ENCODE peak calls at places on chromosomes 12 and 14, in six cellular contexts. U is lower lobe of right lung, N is stomach, Y is IMR-90, O is ovary, J is PC-3. E is an unnamed sample.
A peak's percentile ranks its signal among the peaks of the same experiment; 100 is the strongest.

GRCh38 chr12:58750484-58750883 is 169.8 kb downstream of the LRIG3 start:
- DNase-seq in J (peak; percentile 70), O (no peak), Y (peak; percentile 98), N (no peak), U (no peak), E (no peak)

GRCh38 chr12:6067152-6067916 is 57.1 kb downstream of the VWF start:
- DNase-seq in U (no peak), O (no peak), Y (peak; percentile 28), N (peak; percentile 40), J (peak; percentile 75), E (peak; percentile 78)

GRCh38 chr12:101642115-101643067 is 47.6 kb downstream of the MYBPC1 start:
- DNase-seq in J (no peak), U (peak; percentile 59), O (no peak), Y (no peak), N (peak; percentile 67), E (no peak)

GRCh38 chr12:10409387-10409786 is at the start of gene KLRC4:
- DNase-seq in U (no peak), Y (peak; percentile 16), J (no peak), N (no peak), O (no peak), E (no peak)

GRCh38 chr12:79000501-79000900 is 135.9 kb downstream of the SYT1 start:
- DNase-seq in J (no peak), O (no peak), N (no peak), U (no peak), Y (peak; percentile 32), E (no peak)

GRCh38 chr12:24954261-24954660 is 5.4 kb upstream of the BCAT1 start:
- DNase-seq in U (no peak), J (no peak), Y (no peak), O (no peak), N (no peak), E (no peak)

GRCh38 chr14:37253905-37254304 is 56.2 kb downstream of the MIPOL1 start:
- DNase-seq in N (no peak), J (peak; percentile 94), O (no peak), Y (peak; percentile 73), U (no peak), E (no peak)

GRCh38 chr12:101097829-101098580 is 112.0 kb downstream of the SLC5A8 start:
- DNase-seq in U (no peak), O (no peak), J (no peak), Y (no peak), N (no peak), E (no peak)

GRCh38 chr14:64234877-64235651 is 59.1 kb downstream of the ESR2 start:
- DNase-seq in Y (peak; percentile 14), U (no peak), O (peak; percentile 67), N (no peak), J (peak; percentile 85), E (no peak)

GRCh38 chr12:41190360-41190759 is 2.2 kb downstream of the PDZRN4 start:
- DNase-seq in J (peak; percentile 44), N (no peak), Y (no peak), O (no peak), U (no peak), E (no peak)

DNA sequence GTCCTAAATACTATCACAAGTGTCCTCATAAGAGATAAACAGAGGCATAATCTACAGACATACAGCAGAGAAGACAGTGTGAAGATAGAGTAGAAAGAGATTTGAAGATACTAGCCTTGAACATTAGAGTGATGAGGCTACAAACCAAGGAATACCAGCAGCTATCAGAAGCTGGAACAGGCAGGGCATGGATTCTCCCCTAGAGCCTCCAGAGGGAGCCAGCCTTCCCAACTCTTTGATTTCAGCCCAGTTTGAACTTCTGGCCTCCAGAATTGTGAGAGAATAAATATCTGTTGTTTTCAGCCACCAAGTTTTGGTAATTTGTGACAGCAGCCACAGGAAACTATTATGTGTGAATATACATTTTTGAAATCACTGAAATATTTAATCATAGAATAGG is 47.2 kb downstream of the CCDC91 start:
- DNase-seq in O (no peak), Y (no peak), N (no peak), U (no peak), J (peak; percentile 40), E (no peak)
- TF ChIP-seq CTCF in O (no peak), Y (no peak), N (no peak), U (no peak), J (peak; percentile 75), E (no peak)

DNA sequence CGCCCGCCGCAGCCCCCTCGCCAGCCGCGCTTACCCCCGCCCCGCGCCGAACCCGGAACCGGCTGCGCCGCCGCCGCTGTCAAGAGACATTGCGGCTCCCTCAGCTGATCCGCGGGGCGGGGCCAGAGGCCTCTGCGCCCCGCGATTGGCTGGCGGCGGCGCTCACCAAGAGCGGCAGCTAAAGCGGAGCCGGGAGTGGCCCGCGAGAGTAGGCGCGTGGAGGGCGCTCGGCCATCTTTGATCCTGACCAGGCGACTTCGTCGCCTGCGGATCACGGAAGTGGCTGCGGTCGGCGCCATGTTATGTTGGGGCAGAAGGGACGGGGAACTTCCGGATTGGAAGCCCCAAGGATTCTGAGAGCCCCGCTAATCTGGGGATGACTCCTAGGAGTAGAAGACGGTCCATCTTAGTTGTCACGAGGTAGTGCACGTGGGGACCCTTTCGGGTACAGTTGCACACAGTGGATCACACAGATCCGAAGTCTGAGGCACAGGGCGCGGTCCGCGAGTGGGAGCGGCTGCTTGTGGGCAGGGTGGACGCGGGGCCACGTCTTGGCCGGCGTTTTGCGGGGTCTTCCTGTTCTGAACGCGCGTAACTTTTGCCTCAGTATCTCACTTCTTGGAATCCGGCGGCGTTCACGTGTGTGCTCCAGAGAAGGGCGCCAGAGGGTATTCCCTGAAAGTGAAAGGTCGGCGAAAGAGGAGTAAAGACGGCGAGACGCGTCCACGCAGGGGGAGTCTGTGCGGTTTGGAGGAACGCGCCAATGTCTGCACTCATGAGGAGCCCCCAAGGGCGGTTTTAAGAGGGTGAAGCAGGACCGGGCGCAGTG is at the start of gene CHFR:
- DNase-seq in N (peak; percentile 97), Y (peak; percentile 96), U (peak; percentile 99), O (peak; percentile 96), J (peak; percentile 98), E (peak; percentile 98)
- H3K27ac ChIP-seq in N (peak within 1 kb of the TSS; percentile 97), Y (peak within 1 kb of the TSS; percentile 83), U (peak within 1 kb of the TSS; percentile 99), O (peak within 1 kb of the TSS; percentile 47), J (peak within 1 kb of the TSS; percentile 44), E (peak within 1 kb of the TSS; percentile 91)

DNA sequence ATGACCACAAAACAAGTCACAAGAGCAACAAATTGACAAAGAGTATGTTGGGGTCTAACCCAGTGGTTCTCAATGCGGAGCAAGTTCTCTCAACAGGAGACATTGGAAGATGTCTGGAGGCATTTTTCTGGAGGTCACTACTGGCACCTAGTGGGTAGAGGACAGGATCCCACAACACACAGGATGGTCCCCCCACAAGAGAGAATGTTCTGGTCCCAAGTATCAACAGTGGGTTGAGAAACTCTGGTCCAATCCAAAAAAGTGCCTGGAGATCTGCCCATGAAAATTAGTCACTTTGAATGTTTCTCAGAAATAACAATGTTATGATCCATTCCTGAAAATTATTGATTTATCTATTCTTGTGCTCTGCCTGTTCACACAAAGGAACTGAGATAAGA is 3.3 kb downstream of the SSH1 start:
- DNase-seq in O (peak; percentile 30), N (no peak), U (no peak), J (peak; percentile 73), Y (peak; percentile 95), E (peak; percentile 80)
- TF ChIP-seq CTCF in O (peak; percentile 13), N (no peak), U (peak; percentile 46), J (peak; percentile 47), Y (peak; percentile 65), E (no peak)

GRCh38 chr12:118238888-118239287 is 103.0 kb downstream of the PEBP1 start:
- DNase-seq in N (no peak), O (no peak), Y (no peak), U (no peak), J (no peak), E (no peak)
- H3K27ac ChIP-seq in N (no peak overlapping the region), O (no peak overlapping the region), Y (no peak overlapping the region), U (no peak overlapping the region), J (no peak overlapping the region), E (no peak overlapping the region)

DNA sequence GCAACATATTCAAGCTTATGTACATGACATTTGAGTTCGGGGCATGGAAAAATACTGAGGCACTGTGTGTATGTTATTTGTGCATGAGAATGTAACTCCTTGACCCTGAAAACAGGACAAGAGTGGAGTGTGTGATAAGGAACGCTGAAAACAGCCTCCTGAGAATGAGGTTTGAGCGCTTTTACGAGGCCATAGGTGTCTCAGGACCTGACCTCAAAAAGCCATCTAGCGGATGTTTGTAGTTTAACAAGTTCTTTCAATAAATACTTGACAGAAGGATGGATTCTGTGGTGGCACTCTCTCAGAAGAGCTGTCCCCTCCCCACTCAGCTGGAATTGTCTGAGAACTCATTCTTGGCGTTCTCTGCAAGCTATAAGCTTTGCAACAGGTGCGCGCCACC is 350.5 kb upstream of the TMTC1 start:
- DNase-seq in N (no peak), Y (no peak), J (peak; percentile 64), O (no peak), U (no peak), E (no peak)
- TF ChIP-seq CTCF in N (no peak), Y (no peak), J (peak; percentile 58), O (no peak), U (no peak), E (no peak)

DNA sequence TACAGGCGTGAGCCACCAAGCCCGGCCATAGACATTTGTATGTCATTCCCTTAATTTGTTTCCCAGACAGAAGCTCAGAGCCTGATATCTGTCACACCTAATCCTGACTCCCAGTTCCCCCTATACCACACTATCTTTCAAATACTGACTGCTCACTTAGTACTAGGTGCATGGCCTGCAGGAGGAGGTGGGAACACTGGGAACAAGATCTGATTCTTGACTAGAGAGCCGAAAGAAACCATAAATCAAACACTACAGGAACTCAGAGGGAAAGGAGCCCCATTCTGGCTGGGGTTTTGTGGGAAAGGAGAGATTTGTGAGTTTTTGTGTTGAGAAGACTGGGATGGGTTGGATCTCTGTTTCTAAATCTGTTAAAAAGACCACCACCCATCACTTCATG is 4.9 kb downstream of the KHNYN start:
- DNase-seq in O (no peak), J (no peak), U (no peak), Y (no peak), N (no peak), E (no peak)
- H3K27ac ChIP-seq in O (no peak overlapping the region), J (no peak overlapping the region), U (no peak overlapping the region), Y (no peak overlapping the region), N (no peak overlapping the region), E (no peak overlapping the region)

GRCh38 chr12:3792623-3793288 is 39.8 kb upstream of the CRACR2A start:
- DNase-seq in Y (no peak), O (no peak), J (no peak), N (no peak), U (no peak), E (no peak)

GRCh38 chr12:3795096-3795799 is 42.3 kb upstream of the CRACR2A start:
- DNase-seq in U (no peak), J (no peak), Y (no peak), O (no peak), N (no peak), E (no peak)

GRCh38 chr12:3802721-3803120 is 49.8 kb upstream of the CRACR2A start:
- DNase-seq in N (no peak), O (no peak), J (no peak), U (no peak), Y (no peak), E (no peak)

GRCh38 chr12:3795800-3796133 is 42.9 kb upstream of the CRACR2A start:
- DNase-seq in Y (no peak), O (no peak), N (no peak), J (no peak), U (no peak), E (no peak)

DNA sequence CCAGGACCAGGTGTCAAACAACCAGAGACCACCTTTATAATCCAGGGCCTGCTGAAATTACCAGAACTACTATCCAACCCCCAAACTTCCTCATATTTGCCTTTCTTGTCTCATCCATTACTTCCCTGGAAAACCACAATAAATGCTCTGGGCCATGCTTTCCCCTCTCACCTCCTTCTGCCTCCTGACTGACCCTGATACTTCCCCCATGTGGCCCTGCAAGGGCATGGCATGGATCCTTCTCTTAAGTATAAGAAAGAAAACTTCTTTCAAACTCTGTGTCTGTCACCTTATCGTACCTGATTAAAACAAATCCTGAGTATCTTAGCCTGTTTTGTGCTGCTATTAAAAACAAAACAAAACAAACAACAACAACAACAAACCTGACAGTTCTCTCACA is 44.7 kb upstream of the CRACR2A start:
- DNase-seq in J (peak; percentile 29), Y (no peak), U (no peak), N (no peak), O (no peak), E (no peak)
- TF ChIP-seq CTCF in J (peak; percentile 43), Y (no peak), U (no peak), N (no peak), O (no peak), E (no peak)